ENCODE peak calls at places on chromosomes 13 and 19, in six cellular contexts. V, O, X, C, A and L are unnamed samples.

GRCh38 chr13:50230365-50230978 is 215.2 kb downstream of the KCNRG start:
- DNase-seq in C (no peak), V (no peak), X (no peak), O (no peak), A (peak), L (no peak)

GRCh38 chr19:17703823-17704463 is 15.3 kb upstream of the MAP1S start:
- DNase-seq in A (peak), O (peak), C (no peak), X (no peak), V (no peak), L (no peak)

GRCh38 chr13:26022538-26023292 is 29.1 kb downstream of the SHISA2 start:
- DNase-seq in O (no peak), X (no peak), C (no peak), A (no peak), V (no peak), L (no peak)

GRCh38 chr13:37014609-37015008 is 14.0 kb downstream of the EXOSC8 start:
- DNase-seq in A (no peak), V (no peak), C (no peak), O (no peak), X (no peak), L (no peak)

GRCh38 chr19:32519023-32519422 is 62.0 kb upstream of the PDCD5 start:
- DNase-seq in X (no peak), A (no peak), O (no peak), C (no peak), V (no peak), L (no peak)

GRCh38 chr13:94656766-94657165 is 55.1 kb downstream of the GPR180 start:
- DNase-seq in X (peak), V (no peak), O (no peak), C (no peak), A (no peak), L (no peak)

GRCh38 chr13:93805736-93806135 is 579.1 kb downstream of the GPC6 start:
- DNase-seq in A (no peak), V (no peak), X (no peak), C (no peak), O (no peak), L (no peak)

GRCh38 chr13:101655435-101655834 is 203.0 kb downstream of the ITGBL1 start:
- DNase-seq in O (no peak), X (peak), C (no peak), V (no peak), A (no peak), L (no peak)

GRCh38 chr19:41325947-41326706 is 16.2 kb downstream of the CCDC97 start:
- DNase-seq in O (no peak), V (no peak), C (peak), A (peak), X (no peak), L (no peak)

GRCh38 chr19:11361037-11361770 is 6.0 kb downstream of the PLPPR2 start:
- DNase-seq in C (no peak), X (no peak), A (no peak), V (no peak), O (peak), L (no peak)

GRCh38 chr13:89029062-89029461 is 1357.9 kb downstream of the SLITRK5 start:
- DNase-seq in C (no peak), O (no peak), A (no peak), X (no peak), V (no peak), L (no peak)

GRCh38 chr13:20174656-20175405 is 14.0 kb upstream of the GJA3 start:
- DNase-seq in O (peak), C (peak), V (peak), X (peak), A (peak), L (peak)

GRCh38 chr13:24654741-24655140 is 25.5 kb upstream of the ATP12A start:
- DNase-seq in V (no peak), O (no peak), A (no peak), C (no peak), X (no peak), L (no peak)

GRCh38 chr13:73141292-73141771 is 82.5 kb downstream of the KLF5 start:
- DNase-seq in A (peak), X (no peak), C (no peak), V (no peak), O (no peak), L (no peak)

GRCh38 chr13:27789495-27790303 is 2.6 kb upstream of the GSX1 start:
- DNase-seq in V (no peak), X (no peak), O (no peak), C (no peak), A (peak), L (no peak)

GRCh38 chr19:41626877-41627276 is at the start of gene CEACAM4:
- DNase-seq in A (no peak), O (no peak), C (no peak), V (no peak), X (no peak), L (no peak)

GRCh38 chr19:10566658-10567410 is 1.0 kb upstream of the KRI1 start:
- DNase-seq in C (no peak), A (no peak), V (no peak), O (no peak), X (peak), L (no peak)

GRCh38 chr19:3599776-3600183 is 6.9 kb downstream of the TBXA2R start:
- DNase-seq in A (no peak), C (no peak), X (no peak), O (no peak), V (no peak), L (no peak)

GRCh38 chr19:28633223-28634030 is 579.5 kb downstream of the UQCRFS1 start:
- DNase-seq in X (no peak), A (no peak), C (peak), O (peak), V (peak), L (no peak)

GRCh38 chr13:104491951-104492350 is 1425.7 kb upstream of the SLC10A2 start:
- DNase-seq in C (no peak), V (no peak), X (no peak), A (no peak), O (no peak), L (no peak)

GRCh38 chr13:81078048-81078447 is 737.1 kb upstream of the SPRY2 start:
- DNase-seq in X (no peak), C (no peak), A (no peak), O (no peak), V (no peak), L (no peak)

GRCh38 chr19:53311044-53311443 is 22.5 kb upstream of the ZNF845 start:
- DNase-seq in V (no peak), O (no peak), C (no peak), A (no peak), X (no peak), L (no peak)

GRCh38 chr13:113076681-113077401 is 28.8 kb upstream of the F7 start:
- DNase-seq in X (no peak), V (no peak), A (no peak), O (no peak), C (no peak), L (no peak)

GRCh38 chr13:59269476-59269875 is 894.3 kb downstream of the DIAPH3 start:
- DNase-seq in C (no peak), O (no peak), A (no peak), X (no peak), V (no peak), L (no peak)

GRCh38 chr13:110254151-110254679 is 52.7 kb downstream of the COL4A1 start:
- DNase-seq in O (no peak), X (no peak), V (no peak), A (no peak), C (no peak), L (no peak)

GRCh38 chr19:2774083-2774679 is 8.9 kb downstream of the SGTA start:
- DNase-seq in O (no peak), A (no peak), V (no peak), C (no peak), X (no peak), L (no peak)

DNA sequence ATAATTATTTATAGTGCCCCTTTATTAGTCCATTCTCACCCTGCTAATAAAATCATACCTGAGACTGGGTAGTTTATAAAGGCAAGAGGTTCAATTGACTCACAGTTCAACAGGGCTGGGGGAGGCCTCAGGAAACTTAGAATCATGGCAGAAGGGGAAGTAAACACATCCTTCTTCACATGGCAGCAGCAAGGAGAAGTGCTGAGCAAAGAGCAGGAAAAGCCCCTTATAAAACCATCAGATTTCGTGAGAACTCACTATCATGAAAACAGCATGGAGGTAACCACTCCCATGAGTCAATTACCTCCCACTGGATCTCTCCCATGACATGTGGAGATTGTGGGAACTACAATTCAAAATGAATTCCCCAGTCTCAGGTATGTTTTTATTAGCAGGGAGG is 89.9 kb upstream of the STARD13 start:
- DNase-seq in O (no peak), A (no peak), V (no peak), C (no peak), X (no peak), L (no peak)
- TF ChIP-seq TAF1 in O (no peak), A (no peak), V (no peak), C (no peak), X (no peak), L (no peak)

GRCh38 chr19:48695743-48696352 is at the start of gene FUT2:
- DNase-seq in A (no peak), C (no peak), O (peak), V (no peak), X (no peak), L (no peak)
- TF ChIP-seq POLR2A in A (no peak), C (no peak), O (no peak), V (peak), X (no peak), L (no peak)

DNA sequence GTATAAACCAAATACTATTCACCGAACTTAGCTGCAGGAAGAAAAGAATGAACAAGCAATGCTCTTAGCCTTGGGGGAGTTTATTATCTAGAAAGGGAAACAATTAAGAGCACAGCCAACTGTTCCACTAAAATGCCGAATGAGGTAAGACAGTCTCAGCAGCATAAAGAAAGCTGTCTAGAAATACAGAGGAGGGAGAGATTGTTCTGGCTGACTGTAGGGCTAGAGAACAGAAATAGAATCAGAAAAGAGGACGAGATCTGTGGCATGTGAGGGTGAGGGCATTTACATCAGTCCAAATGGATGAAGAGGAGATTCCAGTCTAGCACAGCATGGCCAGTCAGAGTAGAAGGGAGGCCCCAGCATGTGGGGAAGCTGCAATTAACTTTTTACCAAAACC is 56.8 kb upstream of the TNFRSF19 start:
- DNase-seq in V (no peak), C (no peak), X (no peak), A (no peak), O (no peak), L (no peak)
- TF ChIP-seq TAF1 in V (no peak), C (no peak), X (no peak), A (no peak), O (no peak), L (no peak)

GRCh38 chr13:44989071-44989889 is at the start of the genes GPALPP1 and NUFIP1:
- DNase-seq in V (peak), A (peak), X (peak), C (peak), O (peak), L (peak)
- TF ChIP-seq POLR2A in V (peak), A (peak), X (peak), C (peak), O (peak), L (peak)